ENCODE peak calls at places on chromosomes 13 and 19, in five cellular contexts. J is thoracic aorta, T is endothelial cell of umbilical vein, H is mammary epithelial cell, R is esophagus squamous epithelium. K is an unnamed sample. For H3K36me3, the result is how much of the 10 kb centered on the place peaks cover.

GRCh38 chr19:16921766-16922591 is 33.2 kb downstream of the F2RL3 start:
- DNase-seq in J (no peak), T (no peak), H (no peak), R (no peak), K (no peak)

GRCh38 chr19:46076951-46077814 is 36.4 kb upstream of the IGFL4 start:
- DNase-seq in J (no peak), T (peak), H (peak), R (no peak), K (peak)

GRCh38 chr19:47353307-47353712 is 4.2 kb downstream of the DHX34 start:
- DNase-seq in J (no peak), T (no peak), H (no peak), R (no peak), K (no peak)

GRCh38 chr19:40217027-40217810 is 965 bp downstream of the TTC9B start:
- DNase-seq in J (no peak), T (no peak), H (peak), R (no peak), K (peak)

GRCh38 chr19:51339313-51339686 is 2.6 kb downstream of the VSIG10L start:
- DNase-seq in J (no peak), T (no peak), H (no peak), R (no peak), K (no peak)

GRCh38 chr19:5990289-5990797 is 12.4 kb upstream of the RANBP3 start:
- DNase-seq in J (no peak), T (no peak), H (no peak), R (no peak), K (no peak)

GRCh38 chr13:24834902-24835510 is 71.0 kb downstream of the RNF17 start:
- DNase-seq in J (no peak), T (no peak), H (no peak), R (no peak), K (no peak)

GRCh38 chr19:40223135-40223822 is 3.2 kb downstream of the CCNP start:
- DNase-seq in J (no peak), T (no peak), H (no peak), R (no peak), K (no peak)

GRCh38 chr13:111938743-111939142 is 128.2 kb upstream of the SOX1 start:
- DNase-seq in J (no peak), T (no peak), H (no peak), R (no peak), K (no peak)

GRCh38 chr13:61563645-61564044 is 148.0 kb upstream of the PCDH20 start:
- DNase-seq in J (no peak), T (no peak), H (no peak), R (no peak), K (no peak)

GRCh38 chr19:794989-795658 is 2.1 kb upstream of the PTBP1 start:
- DNase-seq in J (no peak), T (no peak), H (no peak), R (no peak), K (no peak)

GRCh38 chr13:19155321-19155861 is 26.2 kb downstream of the TUBA3C start:
- DNase-seq in J (no peak), T (no peak), H (no peak), R (no peak), K (no peak)

GRCh38 chr19:40650749-40651305 is 39.6 kb downstream of the NUMBL start:
- DNase-seq in J (no peak), T (no peak), H (no peak), R (no peak), K (no peak)

GRCh38 chr13:100529666-100530065 is 58.9 kb downstream of the GGACT start:
- DNase-seq in J (no peak), T (no peak), H (no peak), R (no peak), K (no peak)

GRCh38 chr13:46593403-46593802 is 40.4 kb downstream of the LRCH1 start:
- DNase-seq in J (no peak), T (no peak), H (no peak), R (no peak), K (no peak)

GRCh38 chr19:41801031-41801430 is 4.6 kb downstream of the CEACAM3 start:
- DNase-seq in J (no peak), T (no peak), H (no peak), R (no peak), K (no peak)

GRCh38 chr13:29562762-29563161 is 32.7 kb downstream of the SLC7A1 start:
- DNase-seq in J (no peak), T (no peak), H (no peak), R (no peak), K (no peak)

GRCh38 chr19:44258139-44258538 is 1.5 kb upstream of the ZNF233 start:
- DNase-seq in J (no peak), T (no peak), H (no peak), R (no peak), K (no peak)

GRCh38 chr19:10858204-10858828 is 10.1 kb downstream of the C19orf38 start:
- DNase-seq in J (no peak), T (peak), H (no peak), R (no peak), K (no peak)

GRCh38 chr19:35719402-35720162 is 1.8 kb downstream of the KMT2B start:
- DNase-seq in J (no peak), T (no peak), H (no peak), R (no peak), K (no peak)

GRCh38 chr19:54275951-54276350 is 5.0 kb downstream of the LILRB2 start:
- DNase-seq in J (no peak), T (no peak), H (no peak), R (no peak), K (no peak)

GRCh38 chr19:54281008-54281728 is at the start of gene LILRB2:
- DNase-seq in J (no peak), T (no peak), H (no peak), R (no peak), K (no peak)

GRCh38 chr19:54282706-54283105 is 1.8 kb upstream of the LILRB2 start:
- DNase-seq in J (no peak), T (no peak), H (no peak), R (no peak), K (no peak)

GRCh38 chr19:54273811-54274210 is 7.1 kb downstream of the LILRB2 start:
- DNase-seq in J (no peak), T (no peak), H (no peak), R (no peak), K (no peak)

DNA sequence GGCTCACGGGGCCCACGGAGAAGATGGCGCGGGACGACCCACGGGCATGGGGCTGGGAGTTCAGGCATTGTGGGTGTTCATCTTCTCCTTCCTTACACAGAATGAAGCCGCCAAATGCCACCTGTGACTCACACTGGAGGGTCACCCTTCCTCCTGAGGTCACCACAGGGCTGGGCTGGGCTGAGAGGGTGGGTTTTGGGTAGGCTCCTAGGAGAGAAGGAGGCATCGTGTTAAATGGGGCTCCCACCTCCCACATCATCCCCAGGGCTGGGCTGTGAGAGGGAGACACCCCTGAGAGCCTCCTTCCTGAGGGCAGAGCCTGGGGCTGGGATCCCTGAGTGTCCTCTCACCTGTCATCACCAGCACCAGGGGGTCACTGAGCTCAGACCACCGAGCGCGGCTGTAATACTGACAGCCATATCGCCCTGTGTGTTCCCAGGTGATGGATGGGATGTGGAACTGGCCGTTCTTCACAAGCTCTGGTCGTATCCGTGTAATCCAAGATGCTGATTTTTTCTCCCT is 1.4 kb downstream of the LILRB2 start:
- DNase-seq in J (no peak), T (no peak), H (no peak), R (no peak), K (no peak)
- H3K4me3 ChIP-seq in J (no peak), T (no peak), H (no peak), R (no peak), K (no peak)

GRCh38 chr13:78131811-78132210 is 213.2 kb upstream of the EDNRB start:
- DNase-seq in J (no peak), T (peak), H (no peak), R (no peak), K (peak)
- TF ChIP-seq CTCF in J (no peak), T (peak), H (peak), R (no peak), K (no peak)

DNA sequence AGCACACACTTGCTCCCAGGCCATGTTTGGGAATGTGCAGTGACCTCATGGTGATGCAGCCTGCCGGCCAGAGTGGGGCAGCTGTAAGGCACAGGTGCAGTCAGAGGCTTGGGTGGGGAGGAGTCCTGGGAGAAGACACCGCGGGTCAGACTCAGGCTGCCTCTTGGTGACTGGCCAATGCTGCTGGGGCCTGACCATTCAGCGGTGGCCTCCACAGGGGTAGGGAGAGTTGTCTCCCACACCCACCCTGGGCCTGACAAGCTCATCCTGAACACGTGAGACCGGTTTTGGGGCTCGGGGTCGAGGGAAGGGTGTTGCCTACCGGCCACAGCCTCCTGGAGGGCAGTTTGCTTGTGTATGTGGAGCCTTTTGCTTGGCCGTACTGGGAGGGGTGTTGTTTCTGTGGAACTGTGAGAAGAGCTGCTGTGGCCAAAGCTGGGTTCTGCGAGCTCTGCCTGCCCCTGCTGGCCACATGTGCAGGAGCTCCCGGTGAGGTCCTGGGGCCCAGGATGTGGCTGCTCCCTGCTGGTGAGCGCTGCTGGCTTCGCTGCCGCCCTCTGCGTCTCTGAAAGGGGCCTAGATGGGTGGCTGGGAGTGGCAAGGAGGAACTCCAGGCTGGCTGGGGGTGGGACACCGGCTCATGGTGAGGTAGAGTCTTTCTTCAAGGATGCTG is 22.1 kb downstream of the UPF1 start:
- DNase-seq in J (no peak), T (no peak), H (no peak), R (no peak), K (no peak)
- H3K36me3 ChIP-seq in J (half or more), T (under half), H (under half), R (half or more), K (half or more)

GRCh38 chr19:2805991-2806649 is 13.5 kb upstream of the ZNF554 start:
- DNase-seq in J (no peak), T (no peak), H (no peak), R (no peak), K (no peak)
- H3K4me3 ChIP-seq in J (no peak), T (no peak), H (no peak), R (no peak), K (no peak)

DNA sequence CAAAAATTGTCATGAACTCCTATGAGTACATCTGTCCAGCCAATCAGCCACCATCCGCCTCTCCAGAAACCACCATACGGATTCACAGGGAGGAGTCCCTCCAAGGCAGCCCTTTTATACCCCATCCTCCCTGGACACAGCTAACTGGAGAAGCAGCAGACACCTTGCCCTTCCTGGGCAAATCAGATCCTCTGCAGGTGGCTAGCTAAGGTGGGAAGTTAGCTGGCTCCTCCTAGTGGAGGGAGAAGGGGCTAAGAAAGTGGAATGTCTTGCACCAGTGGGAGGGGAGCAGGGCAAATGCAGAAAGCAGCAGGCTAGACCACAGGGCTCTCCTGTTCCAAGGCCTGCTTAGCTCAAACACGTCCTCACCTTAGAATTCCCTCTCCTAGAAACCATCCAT is 46.2 kb upstream of the UQCRFS1 start:
- DNase-seq in J (no peak), T (no peak), H (no peak), R (no peak), K (no peak)
- TF ChIP-seq CTCF in J (no peak), T (no peak), H (no peak), R (no peak), K (no peak)

DNA sequence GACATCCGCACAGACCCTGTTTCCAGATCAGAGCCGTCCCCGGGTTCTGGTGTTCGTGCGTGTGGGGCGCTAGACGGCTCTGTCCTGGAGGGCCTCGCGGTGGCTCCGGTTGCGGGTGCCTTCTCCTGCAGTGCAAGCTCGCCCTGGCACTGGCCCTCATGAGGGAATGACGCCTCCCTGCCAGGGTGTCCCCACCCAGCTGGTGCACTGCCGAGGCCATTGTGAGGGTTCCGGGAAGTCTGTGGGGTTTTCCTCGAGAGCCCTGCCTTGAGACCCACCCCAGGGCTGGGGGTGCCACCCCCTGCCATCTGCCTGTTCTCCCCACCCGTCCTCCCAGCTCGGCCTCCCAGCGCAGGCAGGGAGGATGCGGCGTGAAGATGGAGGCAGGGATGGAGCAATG is 19.2 kb upstream of the GNA15 start:
- DNase-seq in J (no peak), T (no peak), H (no peak), R (no peak), K (no peak)
- H3K36me3 ChIP-seq in J (under half), T (under half), H (under half), R (under half), K (under half)

GRCh38 chr13:30800107-30800506 is 64.8 kb downstream of the ALOX5AP start:
- DNase-seq in J (no peak), T (no peak), H (no peak), R (no peak), K (no peak)

GRCh38 chr13:30798776-30799625 is 63.7 kb downstream of the ALOX5AP start:
- DNase-seq in J (no peak), T (peak), H (no peak), R (no peak), K (no peak)

GRCh38 chr13:30797847-30798246 is 62.5 kb downstream of the ALOX5AP start:
- DNase-seq in J (no peak), T (no peak), H (no peak), R (no peak), K (no peak)

GRCh38 chr13:30796833-30797601 is 61.7 kb downstream of the ALOX5AP start:
- DNase-seq in J (no peak), T (peak), H (peak), R (no peak), K (peak)

DNA sequence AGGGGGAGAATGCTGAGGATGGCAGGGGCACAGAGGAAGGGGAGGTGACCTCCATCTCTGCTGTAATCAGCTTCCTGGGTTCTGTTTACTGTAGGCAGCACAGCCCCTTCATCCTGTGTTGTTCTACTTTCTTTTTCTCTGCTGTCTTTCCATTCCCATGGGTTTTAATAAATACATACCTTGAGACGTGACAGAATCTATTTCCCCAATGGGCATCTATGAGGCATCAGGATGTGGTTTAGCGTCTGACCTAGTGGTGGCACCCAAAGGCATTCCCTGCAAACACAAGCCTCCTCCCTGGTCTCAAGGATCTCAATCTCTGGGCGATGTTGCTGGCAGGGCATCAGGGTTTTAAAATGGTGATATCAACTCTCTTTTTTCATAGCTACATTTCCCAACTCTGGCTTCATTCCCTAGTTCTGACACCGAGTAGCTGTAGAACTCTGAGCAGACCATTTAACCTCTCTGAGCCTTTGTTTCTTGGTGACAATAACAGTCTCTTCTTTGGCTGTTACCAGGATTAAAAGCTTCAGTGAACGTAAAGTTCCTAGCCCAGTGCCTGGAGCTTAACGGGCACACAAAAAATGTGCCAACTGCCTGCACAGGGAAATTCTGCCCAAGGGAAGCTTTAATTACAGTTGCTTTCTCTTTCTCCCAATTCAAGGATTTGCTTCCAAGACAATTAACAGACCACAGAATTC is 60.9 kb downstream of the ALOX5AP start:
- DNase-seq in J (no peak), T (peak), H (peak), R (no peak), K (peak)
- H3K4me3 ChIP-seq in J (peak), T (no peak), H (peak), R (peak), K (peak)

K was measured in bronchial epithelial cell.